ENCODE peak calls at places on chromosomes 13 and 19, in ten cellular contexts. M is H1, B is fibroblast of pulmonary artery, N is fibroblast of the aortic adventitia, H is HCT116, Q is IMR-90, I is AG09309, R is neural crest cell, O is cardiac muscle cell, X is lung. A is an unnamed sample.

GRCh38 chr13:49356224-49356623 is 87.6 kb downstream of the CAB39L start:
- DNase-seq in M (no peak), B (peak), N (peak), H (no peak), Q (peak), I (peak), R (no peak), O (no peak), X (no peak), A (peak)

GRCh38 chr13:29435125-29435911 is 160.2 kb downstream of the SLC7A1 start:
- DNase-seq in M (no peak), B (peak), N (peak), H (no peak), Q (peak), I (peak), R (no peak), O (peak), X (no peak), A (peak)

GRCh38 chr13:95256086-95256485 is 45.2 kb downstream of the ABCC4 start:
- DNase-seq in M (no peak), B (peak), N (peak), H (peak), Q (peak), I (peak), R (no peak), O (no peak), X (no peak), A (peak)

GRCh38 chr13:95317037-95317989 is 16.1 kb upstream of the ABCC4 start:
- DNase-seq in M (no peak), B (peak), N (no peak), H (no peak), Q (no peak), I (no peak), R (no peak), O (no peak), X (no peak), A (no peak)

GRCh38 chr13:96003304-96003703 is 49.9 kb downstream of the UGGT2 start:
- DNase-seq in M (no peak), B (peak), N (peak), H (peak), Q (no peak), I (no peak), R (no peak), O (no peak), X (no peak), A (no peak)

GRCh38 chr13:62483774-62484173 is 1068.1 kb upstream of the PCDH20 start:
- DNase-seq in M (no peak), B (peak), N (no peak), H (no peak), Q (peak), I (no peak), R (no peak), O (no peak), X (no peak), A (no peak)

GRCh38 chr13:61913183-61913582 is 497.5 kb upstream of the PCDH20 start:
- DNase-seq in M (no peak), B (peak), N (no peak), H (no peak), Q (no peak), I (no peak), R (no peak), O (no peak), X (no peak), A (no peak)

GRCh38 chr13:33125821-33126570 is 109.8 kb downstream of the KL start:
- DNase-seq in M (no peak), B (peak), N (peak), H (peak), Q (peak), I (peak), R (no peak), O (peak), X (peak), A (peak)

GRCh38 chr13:80400834-80401450 is 60.0 kb upstream of the SPRY2 start:
- DNase-seq in M (no peak), B (no peak), N (no peak), H (no peak), Q (no peak), I (no peak), R (no peak), O (no peak), X (no peak), A (no peak)

GRCh38 chr19:57327993-57328392 is 7.7 kb downstream of the ZNF543 start:
- DNase-seq in M (no peak), B (no peak), N (no peak), H (no peak), Q (no peak), I (no peak), R (no peak), O (no peak), X (no peak), A (no peak)

GRCh38 chr13:83085186-83085900 is 796.9 kb downstream of the SLITRK1 start:
- DNase-seq in M (no peak), B (peak), N (peak), H (no peak), Q (peak), I (peak), R (no peak), O (no peak), X (no peak), A (no peak)

GRCh38 chr19:4749870-4750269 is 26.2 kb upstream of the DPP9 start:
- DNase-seq in M (no peak), B (no peak), N (no peak), H (no peak), Q (no peak), I (no peak), R (no peak), O (no peak), X (no peak), A (no peak)

GRCh38 chr13:113630296-113630695 is 27.7 kb downstream of the ATP4B start:
- DNase-seq in M (no peak), B (no peak), N (no peak), H (no peak), Q (no peak), I (no peak), R (no peak), O (no peak), X (no peak), A (no peak)

GRCh38 chr19:6276447-6276846 is 3.3 kb downstream of the MLLT1 start:
- DNase-seq in M (no peak), B (peak), N (peak), H (no peak), Q (peak), I (peak), R (no peak), O (peak), X (peak), A (no peak)

GRCh38 chr19:12783226-12783848 is 7.9 kb upstream of the JUNB start:
- DNase-seq in M (no peak), B (no peak), N (no peak), H (no peak), Q (no peak), I (no peak), R (no peak), O (no peak), X (no peak), A (no peak)

GRCh38 chr13:75481176-75482069 is 546 bp downstream of the TBC1D4 start:
- DNase-seq in M (peak), B (no peak), N (peak), H (no peak), Q (no peak), I (no peak), R (peak), O (peak), X (peak), A (no peak)

GRCh38 chr19:17309962-17310461 is 649 bp downstream of the DDA1 start:
- DNase-seq in M (no peak), B (no peak), N (no peak), H (no peak), Q (no peak), I (no peak), R (no peak), O (no peak), X (no peak), A (no peak)

GRCh38 chr13:96730676-96731075 is 263.6 kb downstream of the OXGR1 start:
- DNase-seq in M (no peak), B (peak), N (no peak), H (no peak), Q (no peak), I (no peak), R (no peak), O (no peak), X (no peak), A (no peak)

GRCh38 chr19:40754611-40755247 is 3.7 kb downstream of the SNRPA start:
- DNase-seq in M (no peak), B (no peak), N (no peak), H (no peak), Q (peak), I (no peak), R (no peak), O (no peak), X (no peak), A (no peak)

GRCh38 chr19:2540646-2541454 is 64.9 kb downstream of the GADD45B start:
- DNase-seq in M (peak), B (peak), N (peak), H (peak), Q (peak), I (peak), R (peak), O (peak), X (peak), A (peak)

GRCh38 chr13:94548382-94549240 is 47.3 kb downstream of the TGDS start:
- DNase-seq in M (no peak), B (peak), N (peak), H (peak), Q (peak), I (peak), R (no peak), O (peak), X (no peak), A (peak)

GRCh38 chr19:4278926-4279529 is at the start of gene SHD:
- DNase-seq in M (peak), B (no peak), N (no peak), H (no peak), Q (no peak), I (no peak), R (peak), O (peak), X (no peak), A (no peak)

GRCh38 chr13:24541127-24541475 is 28.5 kb upstream of the PARP4 start:
- DNase-seq in M (no peak), B (no peak), N (no peak), H (no peak), Q (no peak), I (no peak), R (no peak), O (no peak), X (no peak), A (no peak)

GRCh38 chr13:43232866-43233265 is 209.5 kb downstream of the DNAJC15 start:
- DNase-seq in M (no peak), B (peak), N (peak), H (no peak), Q (peak), I (peak), R (no peak), O (no peak), X (no peak), A (peak)

GRCh38 chr13:113141591-113141950 is 16.9 kb upstream of the PROZ start:
- DNase-seq in M (no peak), B (no peak), N (no peak), H (no peak), Q (no peak), I (no peak), R (no peak), O (no peak), X (no peak), A (no peak)

GRCh38 chr19:15180451-15181390 is 20.1 kb downstream of the NOTCH3 start:
- DNase-seq in M (peak), B (no peak), N (no peak), H (no peak), Q (no peak), I (no peak), R (no peak), O (peak), X (peak), A (no peak)

GRCh38 chr19:49676136-49676689 is 858 bp upstream of the PRMT1 start:
- DNase-seq in M (no peak), B (peak), N (peak), H (peak), Q (peak), I (peak), R (no peak), O (peak), X (peak), A (peak)

GRCh38 chr19:20167020-20167644 is at the start of gene ZNF486:
- DNase-seq in M (peak), B (peak), N (peak), H (no peak), Q (peak), I (peak), R (peak), O (peak), X (peak), A (peak)

GRCh38 chr13:109331898-109332297 is 454.5 kb downstream of the IRS2 start:
- DNase-seq in M (no peak), B (peak), N (peak), H (no peak), Q (peak), I (peak), R (no peak), O (no peak), X (no peak), A (peak)

GRCh38 chr19:17209126-17210036 is 5.8 kb upstream of the USE1 start:
- DNase-seq in M (peak), B (peak), N (no peak), H (peak), Q (peak), I (no peak), R (peak), O (peak), X (no peak), A (no peak)

GRCh38 chr13:43815204-43815603 is 28.4 kb upstream of the ENOX1 start:
- DNase-seq in M (no peak), B (peak), N (peak), H (no peak), Q (peak), I (no peak), R (no peak), O (peak), X (no peak), A (peak)

GRCh38 chr19:17101686-17102628 is 26.4 kb downstream of the MYO9B start:
- DNase-seq in M (no peak), B (no peak), N (no peak), H (no peak), Q (no peak), I (no peak), R (no peak), O (no peak), X (no peak), A (no peak)

GRCh38 chr19:10828981-10829821 is 6.8 kb downstream of the TMED1 start:
- DNase-seq in M (no peak), B (no peak), N (no peak), H (no peak), Q (no peak), I (no peak), R (no peak), O (no peak), X (no peak), A (no peak)
- TF ChIP-seq CTCF in M (peak), B (peak), N (peak), H (peak), Q (no peak), I (peak), R (peak), O (no peak), X (no peak), A (peak)

DNA sequence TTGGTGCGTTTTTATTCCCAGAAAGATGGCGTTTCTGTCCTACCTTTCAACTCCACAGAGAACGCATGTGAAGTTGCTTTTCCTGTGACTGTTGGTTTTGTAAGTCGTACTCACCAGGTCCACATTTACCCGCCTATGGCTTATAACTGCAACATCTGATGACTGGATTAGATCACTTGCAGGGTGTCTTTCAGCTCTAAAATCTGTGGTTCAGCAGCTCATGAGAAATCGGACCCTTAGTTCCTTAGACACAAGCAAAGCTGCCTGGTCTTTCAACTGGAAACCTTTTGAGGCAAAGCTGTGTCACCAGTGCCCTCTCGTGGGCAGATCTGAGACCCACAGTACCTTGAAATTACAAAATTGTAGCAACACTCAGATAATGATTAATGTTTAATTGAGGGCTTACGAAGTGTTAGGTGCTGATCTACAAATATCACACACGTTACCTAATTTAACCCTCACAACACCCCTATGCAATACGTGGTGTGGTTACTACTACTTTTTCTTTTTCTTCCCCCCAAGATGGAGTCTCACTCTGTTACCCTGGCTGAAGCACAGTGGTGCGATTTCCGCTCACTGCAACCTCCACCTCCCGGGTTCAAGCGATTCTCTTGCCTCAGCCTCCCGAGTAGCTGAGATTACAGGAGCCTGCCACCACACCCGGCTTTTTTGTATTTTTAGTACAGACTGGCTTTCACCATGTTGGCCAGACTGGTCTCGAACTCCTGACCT is 65.4 kb downstream of the RUBCNL start:
- DNase-seq in M (peak), B (peak), N (peak), H (peak), Q (peak), I (no peak), R (peak), O (peak), X (no peak), A (peak)
- TF ChIP-seq CTCF in M (peak), B (peak), N (peak), H (peak), Q (peak), I (peak), R (peak), O (peak), X (peak), A (peak)

GRCh38 chr19:36330226-36330625 is 48.8 kb downstream of the ZFP14 start:
- DNase-seq in M (no peak), B (no peak), N (no peak), H (no peak), Q (no peak), I (no peak), R (no peak), O (no peak), X (no peak), A (no peak)

GRCh38 chr19:36331353-36332228 is 47.4 kb downstream of the ZFP14 start:
- DNase-seq in M (peak), B (peak), N (peak), H (no peak), Q (peak), I (peak), R (peak), O (peak), X (peak), A (peak)
- TF ChIP-seq CTCF in M (no peak), B (no peak), N (no peak), H (no peak), Q (no peak), I (peak), R (peak), O (no peak), X (no peak), A (peak)

GRCh38 chr13:99359493-99359892 is 52.3 kb upstream of the GPR183 start:
- DNase-seq in M (peak), B (no peak), N (no peak), H (no peak), Q (no peak), I (no peak), R (no peak), O (no peak), X (peak), A (no peak)
- TF ChIP-seq CTCF in M (no peak), B (no peak), N (no peak), H (no peak), Q (no peak), I (no peak), R (no peak), O (no peak), X (no peak), A (no peak)

DNA sequence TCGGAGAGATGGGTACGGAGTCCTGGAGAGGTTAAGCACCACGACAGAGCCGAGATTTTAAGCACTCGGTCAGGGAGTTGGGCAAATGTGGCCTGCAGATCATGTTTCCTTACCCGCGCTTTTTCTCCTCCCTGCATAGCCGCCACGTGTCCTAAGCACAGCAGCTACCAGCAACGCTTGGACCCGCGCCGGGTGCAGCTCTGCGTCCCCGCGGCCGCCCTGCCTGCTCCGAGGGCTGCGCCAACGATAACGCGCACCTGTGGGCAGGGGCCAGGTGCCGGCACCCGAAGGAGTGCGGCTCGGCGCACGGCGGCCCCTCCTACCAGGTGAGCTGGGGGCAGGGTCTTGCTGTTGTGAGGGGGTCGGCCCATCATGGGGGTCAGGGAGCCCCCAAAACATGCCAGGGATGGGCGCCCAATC is 24.8 kb upstream of the FXYD3 start:
- DNase-seq in M (peak), B (no peak), N (no peak), H (no peak), Q (no peak), I (no peak), R (no peak), O (no peak), X (no peak), A (no peak)
- TF ChIP-seq CTCF in M (no peak), B (no peak), N (no peak), H (no peak), Q (no peak), I (no peak), R (peak), O (no peak), X (no peak), A (no peak)

A was measured in astrocyte of the cerebellum.